ENCODE peak calls at places on chromosomes 6 and 20, in seven cellular contexts. W is esophagus squamous epithelium, F is mammary epithelial cell, O is colonic mucosa, Y is cardiac muscle cell, A is A549, D is thoracic aorta. V is an unnamed sample. For H3K4me1, the result is how much of the 10 kb centered on the place peaks cover.

GRCh38 chr6:45611502-45611901 is 233.8 kb upstream of the SUPT3H start:
- DNase-seq in W (no peak), F (no peak), O (peak), Y (no peak), A (no peak), D (no peak), V (no peak)

GRCh38 chr6:167825759-167826229 is 917 bp upstream of the AFDN start:
- DNase-seq in W (no peak), F (peak), O (peak), Y (peak), A (peak), D (no peak), V (no peak)

GRCh38 chr6:169969372-169970099 is 218.1 kb downstream of the ERMARD start:
- DNase-seq in W (no peak), F (no peak), O (no peak), Y (no peak), A (no peak), D (no peak), V (no peak)

GRCh38 chr20:20173269-20173668 is 120.9 kb downstream of the CFAP61 start:
- DNase-seq in W (no peak), F (no peak), O (no peak), Y (no peak), A (no peak), D (no peak), V (no peak)

GRCh38 chr6:166365806-166366205 is 16.9 kb downstream of the MPC1 start:
- DNase-seq in W (no peak), F (no peak), O (no peak), Y (no peak), A (no peak), D (no peak), V (no peak)

GRCh38 chr6:148577687-148578488 is 168.9 kb upstream of the UST start:
- DNase-seq in W (no peak), F (peak), O (peak), Y (peak), A (peak), D (no peak), V (no peak)

GRCh38 chr6:108662702-108663101 is 102.0 kb downstream of the FOXO3 start:
- DNase-seq in W (no peak), F (no peak), O (no peak), Y (no peak), A (no peak), D (no peak), V (no peak)

GRCh38 chr20:9570612-9571011 is 56.2 kb downstream of the LAMP5 start:
- DNase-seq in W (no peak), F (no peak), O (no peak), Y (peak), A (no peak), D (no peak), V (no peak)

GRCh38 chr6:142121342-142121741 is 11.4 kb upstream of the GJE1 start:
- DNase-seq in W (no peak), F (no peak), O (no peak), Y (no peak), A (no peak), D (no peak), V (no peak)

GRCh38 chr6:152496731-152497130 is 140.4 kb downstream of the SYNE1 start:
- DNase-seq in W (no peak), F (no peak), O (no peak), Y (no peak), A (no peak), D (no peak), V (no peak)

GRCh38 chr6:153108320-153108719 is 22.8 kb downstream of the RGS17 start:
- DNase-seq in W (no peak), F (no peak), O (no peak), Y (no peak), A (no peak), D (no peak), V (no peak)

GRCh38 chr20:61117725-61118124 is 134.3 kb upstream of the CDH4 start:
- DNase-seq in W (no peak), F (peak), O (no peak), Y (no peak), A (peak), D (no peak), V (no peak)

GRCh38 chr20:19903168-19903676 is 113.9 kb upstream of the NAA20 start:
- DNase-seq in W (no peak), F (no peak), O (peak), Y (no peak), A (no peak), D (no peak), V (no peak)

GRCh38 chr6:40896696-40897095 is 142.3 kb downstream of the UNC5CL start:
- DNase-seq in W (no peak), F (no peak), O (no peak), Y (no peak), A (no peak), D (no peak), V (no peak)

GRCh38 chr6:139886396-139886795 is 511.9 kb upstream of the CITED2 start:
- DNase-seq in W (no peak), F (no peak), O (no peak), Y (no peak), A (no peak), D (no peak), V (no peak)

GRCh38 chr20:62197801-62198200 is 15.0 kb downstream of the MTG2 start:
- DNase-seq in W (no peak), F (no peak), O (no peak), Y (no peak), A (no peak), D (no peak), V (no peak)

GRCh38 chr20:62196286-62196685 is 13.5 kb downstream of the MTG2 start:
- DNase-seq in W (no peak), F (no peak), O (no peak), Y (no peak), A (no peak), D (no peak), V (no peak)

GRCh38 chr20:62198496-62198895 is 15.7 kb downstream of the MTG2 start:
- DNase-seq in W (no peak), F (no peak), O (no peak), Y (no peak), A (no peak), D (no peak), V (no peak)

GRCh38 chr20:62195736-62196135 is 12.9 kb downstream of the MTG2 start:
- DNase-seq in W (no peak), F (no peak), O (no peak), Y (no peak), A (no peak), D (no peak), V (no peak)

DNA sequence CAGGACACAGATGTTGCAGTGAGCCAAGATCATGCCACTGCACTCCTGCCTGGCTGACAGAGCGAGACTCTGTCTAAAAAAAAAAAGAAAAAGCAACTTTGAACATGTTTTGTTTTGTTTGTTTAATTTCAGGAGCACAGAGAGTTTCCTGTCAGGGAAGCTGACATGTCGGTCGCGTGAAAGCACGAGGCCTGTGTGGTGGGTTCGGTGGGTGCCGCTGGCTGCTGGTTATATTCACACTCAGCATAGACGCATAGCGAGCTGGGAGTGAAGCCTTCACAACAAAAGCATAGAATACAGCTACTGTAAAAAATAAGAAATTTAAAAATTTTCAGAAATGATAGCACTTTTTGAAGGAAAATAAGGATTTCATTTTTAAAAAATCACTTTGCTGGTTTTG is 14.5 kb downstream of the MTG2 start:
- DNase-seq in W (no peak), F (no peak), O (no peak), Y (no peak), A (no peak), D (no peak), V (no peak)
- H3K4me1 ChIP-seq in W (under half), F (under half), O (under half), Y (under half), A (under half), D (under half), V (under half)

GRCh38 chr6:105786449-105786848 is 299.7 kb upstream of the PRDM1 start:
- DNase-seq in W (no peak), F (no peak), O (no peak), Y (no peak), A (no peak), D (no peak), V (no peak)
- H3K4me1 ChIP-seq in W (half or more), F (under half), O (under half), Y (under half), A (under half), D (under half), V (under half)

DNA sequence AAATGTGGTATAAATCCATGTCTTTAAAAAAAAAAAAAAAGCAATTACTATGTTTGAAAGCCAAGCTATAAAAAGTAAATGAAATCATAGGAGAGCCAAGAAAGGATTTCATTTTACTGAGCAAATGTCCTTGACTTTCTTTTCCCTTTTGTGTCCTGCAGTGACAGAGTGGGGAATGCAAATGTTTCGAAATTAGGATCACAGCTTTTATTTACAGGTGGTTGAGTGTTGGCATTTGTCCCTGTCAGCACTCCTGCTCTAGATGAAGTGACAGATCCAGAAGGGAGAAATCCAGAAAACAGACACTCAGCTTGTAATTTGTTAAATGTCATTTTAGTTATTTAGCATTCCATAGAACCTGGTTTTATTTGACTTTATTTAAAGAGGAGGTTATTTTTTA is 29.5 kb downstream of the TIAM2 start:
- DNase-seq in W (no peak), F (no peak), O (no peak), Y (no peak), A (no peak), D (no peak), V (no peak)
- H3K4me1 ChIP-seq in W (under half), F (under half), O (under half), Y (under half), A (under half), D (half or more), V (under half)

GRCh38 chr6:42381850-42382249 is 69.9 kb downstream of the TRERF1 start:
- DNase-seq in W (no peak), F (no peak), O (no peak), Y (no peak), A (no peak), D (no peak), V (no peak)
- H3K4me1 ChIP-seq in W (under half), F (under half), O (under half), Y (under half), A (under half), D (under half), V (under half)

DNA sequence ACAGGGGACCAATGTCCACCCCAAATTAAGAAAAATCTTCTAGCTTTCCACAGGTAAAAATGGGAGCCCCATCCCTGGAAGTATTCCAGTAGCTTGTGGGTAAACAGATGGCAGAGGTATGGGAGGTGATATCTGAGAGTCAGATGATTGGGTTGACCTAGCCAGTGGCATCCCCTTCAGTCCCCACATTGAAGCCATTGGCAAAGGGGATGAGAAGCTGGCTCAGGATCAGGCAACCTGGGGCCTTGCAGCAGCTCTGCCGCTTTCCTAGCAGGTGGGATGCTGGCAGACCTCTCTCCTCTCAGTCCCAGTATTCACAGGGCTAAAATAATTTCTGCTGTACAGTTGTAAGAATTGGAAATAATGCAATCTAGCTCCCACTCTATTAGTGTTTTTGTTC is 108.9 kb upstream of the KCNG1 start:
- DNase-seq in W (no peak), F (no peak), O (peak), Y (no peak), A (no peak), D (no peak), V (no peak)
- H3K4me1 ChIP-seq in W (under half), F (under half), O (under half), Y (under half), A (under half), D (under half), V (under half)

V was measured in vagina.